ENCODE peak calls at places on chromosome 12, in nine cellular contexts. R is A549, A is GM06990, Z is foreskin fibroblast, J is AG09309, K is skeletal muscle cell, F is cardiac fibroblast, C is right atrium auricular region, X is uterus. S is an unnamed sample.

GRCh38 chr12:122944588-122944987 is 21.7 kb downstream of the ABCB9 start:
- DNase-seq in R (no peak), A (no peak), Z (peak; percentile 80), J (no peak), K (no peak), F (peak; percentile 30), C (no peak), X (no peak), S (no peak)

GRCh38 chr12:6821674-6822433 is at the start of gene GPR162:
- DNase-seq in R (peak; percentile 35), A (no peak), Z (no peak), J (no peak), K (no peak), F (peak; percentile 35), C (no peak), X (peak; percentile 57), S (no peak)

GRCh38 chr12:104506691-104507401 is 50.1 kb downstream of the CHST11 start:
- DNase-seq in R (no peak), A (no peak), Z (no peak), J (no peak), K (no peak), F (no peak), C (no peak), X (no peak), S (no peak)

GRCh38 chr12:12733118-12733517 is 15.9 kb downstream of the CDKN1B start:
- DNase-seq in R (no peak), A (no peak), Z (no peak), J (no peak), K (no peak), F (no peak), C (no peak), X (no peak), S (no peak)

GRCh38 chr12:124047045-124047566 is 74.1 kb downstream of the ZNF664 start:
- DNase-seq in R (no peak), A (no peak), Z (no peak), J (no peak), K (no peak), F (no peak), C (no peak), X (no peak), S (no peak)

GRCh38 chr12:97148941-97149559 is 242.0 kb downstream of the NEDD1 start:
- DNase-seq in R (peak; percentile 24), A (peak; percentile 50), Z (no peak), J (no peak), K (no peak), F (peak; percentile 34), C (no peak), X (no peak), S (no peak)

GRCh38 chr12:123118397-123118945 is 32.4 kb downstream of the PITPNM2 start:
- DNase-seq in R (no peak), A (no peak), Z (peak; percentile 65), J (no peak), K (no peak), F (no peak), C (no peak), X (no peak), S (no peak)

GRCh38 chr12:112352921-112353320 is 29.3 kb downstream of the HECTD4 start:
- DNase-seq in R (no peak), A (no peak), Z (no peak), J (no peak), K (no peak), F (peak; percentile 35), C (no peak), X (no peak), S (no peak)

GRCh38 chr12:47219243-47219642 is 139.5 kb upstream of the AMIGO2 start:
- DNase-seq in R (peak; percentile 47), A (no peak), Z (peak; percentile 22), J (no peak), K (no peak), F (peak; percentile 50), C (no peak), X (no peak), S (no peak)

GRCh38 chr12:132284071-132284492 is 45.3 kb downstream of the GALNT9 start:
- DNase-seq in R (no peak), A (no peak), Z (peak; percentile 28), J (no peak), K (no peak), F (peak; percentile 50), C (no peak), X (no peak), S (no peak)

GRCh38 chr12:6267007-6267721 is 43.3 kb upstream of the PLEKHG6 start:
- DNase-seq in R (no peak), A (no peak), Z (peak; percentile 29), J (peak; percentile 52), K (no peak), F (peak; percentile 19), C (no peak), X (no peak), S (peak; percentile 23)

GRCh38 chr12:109772622-109773321 is 59.1 kb downstream of the FAM222A start:
- DNase-seq in R (no peak), A (no peak), Z (no peak), J (no peak), K (no peak), F (no peak), C (no peak), X (no peak), S (no peak)
- H3K4me3 ChIP-seq in R (no peak overlapping the region), A (no peak overlapping the region), Z (no peak overlapping the region), J (no peak overlapping the region), K (no peak overlapping the region), F (no peak overlapping the region), C (no peak overlapping the region), X (no peak overlapping the region), S (no peak overlapping the region)

GRCh38 chr12:32533971-32534590 is 134.7 kb downstream of the FGD4 start:
- DNase-seq in R (peak; percentile 61), A (no peak), Z (peak; percentile 97), J (peak; percentile 79), K (peak; percentile 78), F (peak; percentile 99), C (peak; percentile 67), X (peak; percentile 22), S (peak; percentile 50)
- H3K4me3 ChIP-seq in R (peak overlapping the region; percentile 42), A (no peak overlapping the region), Z (peak overlapping the region; percentile 69), J (peak overlapping the region; percentile 35), K (peak overlapping the region; percentile 30), F (peak overlapping the region; percentile 64), C (peak overlapping the region; percentile 34), X (peak overlapping the region; percentile 36), S (peak overlapping the region; percentile 41)

DNA sequence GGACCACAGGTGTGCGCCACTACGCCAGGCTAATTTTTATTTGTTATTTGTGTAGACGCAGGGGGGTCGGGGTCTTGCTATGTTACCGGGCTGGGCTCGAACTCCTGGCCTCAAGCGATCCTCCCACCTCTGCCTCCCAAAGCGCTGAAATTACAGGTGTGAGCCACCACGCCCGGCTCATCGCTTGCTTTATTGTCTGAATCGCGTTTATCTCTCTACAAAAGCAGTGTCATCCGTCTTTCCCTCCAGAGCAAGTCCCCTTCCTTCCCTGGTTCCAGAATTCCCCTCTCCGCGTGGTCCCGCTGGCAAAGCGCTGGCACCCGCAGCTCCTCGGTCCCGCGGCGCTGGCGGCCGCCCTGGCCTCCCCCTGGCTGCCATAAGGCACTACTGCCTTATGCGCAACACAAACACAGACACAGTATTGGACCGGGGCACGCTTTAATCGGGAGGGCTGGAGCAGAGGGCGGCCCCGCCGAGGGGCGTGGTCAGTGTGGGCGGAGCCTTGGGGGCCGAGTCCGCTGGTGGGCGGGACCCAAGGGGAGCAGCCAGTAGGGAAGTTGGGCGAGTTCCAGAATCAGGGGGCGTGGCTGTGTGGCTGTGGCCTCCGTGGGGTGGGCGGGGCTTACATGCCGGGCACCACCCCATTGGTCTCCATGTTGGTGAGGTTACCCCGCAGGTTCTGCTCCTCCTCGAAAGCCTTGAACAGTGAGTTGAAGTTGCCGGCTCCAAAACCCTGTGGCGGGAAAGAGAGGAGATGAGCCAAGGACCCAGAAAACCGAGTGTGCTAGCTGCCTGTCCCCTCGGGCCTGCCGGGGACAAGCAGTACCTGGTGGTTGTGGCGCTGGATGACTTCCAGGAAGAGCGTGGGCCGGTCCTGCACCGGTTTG is 19.3 kb downstream of the HPD start:
- DNase-seq in R (peak; percentile 96), A (peak; percentile 97), Z (peak; percentile 96), J (peak; percentile 78), K (peak; percentile 90), F (peak; percentile 98), C (peak; percentile 99), X (peak; percentile 99), S (peak; percentile 93)
- H3K4me3 ChIP-seq in R (peak overlapping the region; percentile 54), A (peak overlapping the region; percentile 71), Z (peak overlapping the region; percentile 79), J (peak overlapping the region; percentile 49), K (peak overlapping the region; percentile 60), F (peak overlapping the region; percentile 69), C (peak overlapping the region; percentile 49), X (peak overlapping the region; percentile 54), S (peak overlapping the region; percentile 63)

DNA sequence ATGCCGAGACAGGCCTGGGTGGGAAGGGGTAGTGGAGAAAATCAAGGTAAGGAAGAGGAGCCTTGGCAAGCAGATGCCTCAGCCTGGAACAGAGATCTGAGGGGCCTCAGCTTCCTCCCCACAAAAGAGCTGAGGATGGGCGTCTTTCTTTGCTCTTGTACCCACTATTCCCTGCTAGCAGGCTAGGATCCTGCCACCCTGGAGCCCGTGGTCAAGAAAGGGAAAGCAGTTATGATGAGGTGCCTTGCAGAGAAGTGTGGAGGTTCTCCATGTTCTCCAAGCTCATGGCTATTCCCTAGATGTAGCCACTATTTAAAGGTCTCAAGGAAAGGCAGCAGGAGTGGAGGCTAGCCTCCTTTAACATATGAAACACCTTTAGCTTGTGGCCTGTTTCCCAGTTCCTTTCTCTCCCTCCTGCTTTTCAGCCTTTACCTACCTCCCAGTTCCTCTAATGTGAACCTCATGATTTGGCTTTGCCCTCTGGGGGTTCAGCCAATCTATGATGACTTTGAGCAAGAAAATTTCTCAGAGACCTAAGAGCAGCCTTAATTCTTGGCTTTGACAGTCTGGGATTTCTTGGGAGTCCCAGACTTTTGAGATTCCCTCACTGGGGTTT is 1.1 kb downstream of the IKZF4 start:
- DNase-seq in R (no peak), A (no peak), Z (no peak), J (no peak), K (no peak), F (no peak), C (no peak), X (no peak), S (no peak)
- H3K4me3 ChIP-seq in R (no peak overlapping the region), A (no peak overlapping the region), Z (peak overlapping the region; percentile 50), J (no peak overlapping the region), K (peak overlapping the region; percentile 29), F (no peak overlapping the region), C (no peak overlapping the region), X (peak overlapping the region; percentile 40), S (peak overlapping the region; percentile 28)

GRCh38 chr12:130070017-130070653 is 92.1 kb upstream of the FZD10 start:
- DNase-seq in R (no peak), A (no peak), Z (no peak), J (no peak), K (no peak), F (no peak), C (peak; percentile 74), X (no peak), S (no peak)
- H3K4me3 ChIP-seq in R (no peak overlapping the region), A (no peak overlapping the region), Z (no peak overlapping the region), J (no peak overlapping the region), K (no peak overlapping the region), F (no peak overlapping the region), C (no peak overlapping the region), X (no peak overlapping the region), S (no peak overlapping the region)

S was measured in astrocyte of the cerebellum.